ENCODE peak calls at places on chromosomes 5 and 9, in four cellular contexts. M is HCT116, Z is SK-N-SH, F is OCI-LY7. R is an unnamed sample.
A peak's percentile ranks its signal among the peaks of the same experiment; 100 is the strongest.

GRCh38 chr5:1392261-1392660 is 47.4 kb upstream of the CLPTM1L start:
- DNase-seq in Z (no peak), M (no peak), F (no peak), R (no peak)

GRCh38 chr5:134084570-134084969 is 29.9 kb upstream of the TCF7 start:
- DNase-seq in F (no peak), M (no peak), Z (no peak), R (no peak)

GRCh38 chr9:93288891-93289883 is 105.2 kb downstream of the WNK2 start:
- DNase-seq in F (no peak), Z (peak; percentile 27), M (no peak), R (peak; percentile 73)

GRCh38 chr9:127388037-127388855 is 8.7 kb upstream of the SLC2A8 start:
- DNase-seq in F (peak; percentile 24), Z (no peak), M (peak; percentile 86), R (peak; percentile 92)

GRCh38 chr5:56637321-56637920 is 177.9 kb upstream of the MAP3K1 start:
- DNase-seq in F (no peak), Z (peak; percentile 24), M (no peak), R (peak; percentile 34)

GRCh38 chr5:27008604-27009564 is 29.5 kb downstream of the CDH9 start:
- DNase-seq in F (no peak), Z (no peak), M (no peak), R (peak; percentile 60)

GRCh38 chr5:31106742-31107546 is 86.5 kb upstream of the CDH6 start:
- DNase-seq in F (no peak), Z (no peak), M (no peak), R (peak; percentile 69)

GRCh38 chr9:26361010-26361409 is 531.6 kb downstream of the CAAP1 start:
- DNase-seq in F (no peak), M (no peak), Z (no peak), R (no peak)

GRCh38 chr5:16567365-16567764 is 49.4 kb downstream of the RETREG1 start:
- DNase-seq in F (no peak), M (no peak), Z (no peak), R (no peak)

GRCh38 chr5:154370730-154371334 is 75.0 kb upstream of the SAP30L start:
- DNase-seq in F (no peak), Z (no peak), M (no peak), R (no peak)

GRCh38 chr5:126383246-126383645 is 40.0 kb upstream of the GRAMD2B start:
- DNase-seq in F (no peak), M (no peak), Z (no peak), R (peak; percentile 81)

GRCh38 chr5:57494104-57495098 is 11.8 kb upstream of the ACTBL2 start:
- DNase-seq in Z (no peak), F (no peak), M (peak; percentile 90), R (peak; percentile 86)

GRCh38 chr5:140176028-140176382 is 1.0 kb downstream of the CYSTM1 start:
- DNase-seq in M (no peak), F (no peak), Z (no peak), R (no peak)

GRCh38 chr9:20209421-20210340 is 412.6 kb downstream of the MLLT3 start:
- DNase-seq in Z (no peak), F (no peak), M (no peak), R (no peak)

GRCh38 chr5:116911074-116911473 is 336.5 kb upstream of the SEMA6A start:
- DNase-seq in F (peak; percentile 52), M (no peak), Z (no peak), R (no peak)

GRCh38 chr5:116914869-116915504 is 340.4 kb upstream of the SEMA6A start:
- DNase-seq in M (no peak), F (no peak), Z (no peak), R (no peak)
- H3K9me2 ChIP-seq in M (no peaks in the 10 kb centered on the region), F (no peaks in the 10 kb centered on the region), Z (no peaks in the 10 kb centered on the region), R (no peaks in the 10 kb centered on the region)

DNA sequence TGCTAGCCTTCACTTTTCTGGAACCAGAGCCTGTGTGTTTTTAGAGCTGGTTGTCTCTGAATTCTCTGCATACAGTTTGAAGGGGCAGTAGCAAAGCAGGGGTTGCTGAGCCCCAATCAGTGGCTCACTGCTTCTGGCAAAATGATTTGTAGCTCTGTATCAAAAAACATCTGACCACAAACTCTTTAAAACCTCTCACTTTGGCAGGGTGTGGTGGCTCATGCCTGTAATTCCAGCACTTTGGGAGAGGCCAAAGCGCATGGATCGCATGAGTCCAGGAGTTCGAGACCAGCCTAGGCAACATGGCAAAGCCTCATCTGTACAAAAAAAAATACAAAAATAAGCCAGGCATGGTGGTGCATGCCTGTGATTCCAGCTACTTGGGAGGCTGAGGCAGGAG is 28.3 kb upstream of the APC start:
- DNase-seq in F (no peak), Z (no peak), M (no peak), R (no peak)
- H3K4me2 ChIP-seq in F (peak overlapping the region; percentile 78), Z (peak overlapping the region; percentile 85), M (peak overlapping the region; percentile 93), R (peak overlapping the region; percentile 97)

DNA sequence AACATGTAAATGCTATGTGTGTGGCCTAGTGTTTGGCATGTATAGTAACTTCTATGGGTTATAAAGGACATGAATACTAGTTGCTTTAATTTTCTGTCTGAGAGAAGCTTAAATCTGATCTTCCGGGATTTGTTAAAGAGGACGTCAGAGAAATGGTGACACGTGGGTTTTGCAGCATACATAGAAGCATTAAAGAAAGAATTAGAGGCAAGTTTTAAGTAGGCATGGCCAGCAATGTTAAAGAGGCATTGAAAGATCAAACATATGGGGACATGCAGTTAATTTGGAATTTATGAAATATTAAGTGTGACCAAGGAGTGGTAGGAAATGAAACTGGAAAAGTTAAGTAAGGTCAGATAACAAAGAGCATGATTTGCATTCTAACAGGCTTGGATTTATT is 311.4 kb upstream of the RIOK2 start:
- DNase-seq in F (no peak), Z (no peak), M (no peak), R (no peak)
- H3K9me2 ChIP-seq in F (no peaks in the 10 kb centered on the region), Z (peaks cover 4% of the 10 kb centered on the region), M (no peaks in the 10 kb centered on the region), R (no peaks in the 10 kb centered on the region)

GRCh38 chr9:130186051-130186450 is 13.8 kb downstream of the NCS1 start:
- DNase-seq in F (no peak), M (no peak), Z (peak; percentile 53), R (no peak)

GRCh38 chr9:130188860-130189481 is 16.8 kb downstream of the NCS1 start:
- DNase-seq in M (no peak), Z (no peak), F (no peak), R (no peak)

GRCh38 chr9:130185494-130186005 is 13.3 kb downstream of the NCS1 start:
- DNase-seq in Z (no peak), M (no peak), F (no peak), R (no peak)

GRCh38 chr9:130186839-130187522 is 14.8 kb downstream of the NCS1 start:
- DNase-seq in Z (peak; percentile 69), F (no peak), M (peak; percentile 71), R (peak; percentile 75)

GRCh38 chr9:130187523-130187846 is 15.3 kb downstream of the NCS1 start:
- DNase-seq in F (no peak), Z (no peak), M (no peak), R (no peak)
- H3K4me2 ChIP-seq in F (no peak overlapping the region), Z (peak overlapping the region; percentile 83), M (peak overlapping the region; percentile 86), R (peak overlapping the region; percentile 69)